ENCODE peak calls at places on chromosomes 16 and 17, in five cellular contexts. L, N, Y, F and M are unnamed samples.

GRCh38 chr16:2966043-2966802 is 2.1 kb downstream of the KREMEN2 start:
- DNase-seq in L (no peak), N (no peak), Y (peak; percentile 37), F (no peak), M (no peak)

GRCh38 chr17:77649717-77650211 is 308.7 kb upstream of the TNRC6C start:
- DNase-seq in L (peak; percentile 39), N (no peak), Y (no peak), F (peak; percentile 27), M (peak; percentile 55)

GRCh38 chr16:87895641-87896141 is 26.4 kb upstream of the SLC7A5 start:
- DNase-seq in L (no peak), N (no peak), Y (no peak), F (peak; percentile 83), M (peak; percentile 98)

GRCh38 chr16:88017006-88017405 is 65.8 kb downstream of the BANP start:
- DNase-seq in L (no peak), N (no peak), Y (no peak), F (no peak), M (no peak)

GRCh38 chr16:83793179-83793578 is 14.6 kb upstream of the HSBP1 start:
- DNase-seq in L (no peak), N (no peak), Y (no peak), F (no peak), M (no peak)

GRCh38 chr16:28555593-28555992 is 1.9 kb downstream of the SGF29 start:
- DNase-seq in L (no peak), N (no peak), Y (no peak), F (no peak), M (no peak)

GRCh38 chr16:28105954-28106353 is 42.4 kb upstream of the GSG1L start:
- DNase-seq in L (no peak), N (no peak), Y (no peak), F (no peak), M (no peak)

GRCh38 chr17:19510903-19511302 is 22.8 kb upstream of the SLC47A1 start:
- DNase-seq in L (no peak), N (no peak), Y (no peak), F (no peak), M (no peak)

GRCh38 chr16:66899945-66900688 is 18.6 kb downstream of the CDH16 start:
- DNase-seq in L (peak; percentile 78), N (peak; percentile 62), Y (no peak), F (no peak), M (no peak)

GRCh38 chr17:42779942-42780815 is at the start of gene WNK4:
- DNase-seq in L (no peak), N (no peak), Y (peak; percentile 66), F (no peak), M (no peak)

GRCh38 chr17:80559688-80560290 is 15.2 kb downstream of the RPTOR start:
- DNase-seq in L (no peak), N (peak; percentile 60), Y (no peak), F (no peak), M (no peak)

GRCh38 chr16:10782628-10783027 is 36.0 kb downstream of the TVP23A start:
- DNase-seq in L (no peak), N (no peak), Y (no peak), F (no peak), M (no peak)

GRCh38 chr17:4945176-4945943 is 3.0 kb downstream of the PFN1 start:
- DNase-seq in L (peak; percentile 95), N (no peak), Y (no peak), F (peak; percentile 62), M (peak; percentile 95)

GRCh38 chr16:78738557-78738956 is 639.1 kb downstream of the WWOX start:
- DNase-seq in L (no peak), N (no peak), Y (no peak), F (no peak), M (no peak)

GRCh38 chr17:74125160-74125559 is 78.3 kb upstream of the RPL38 start:
- DNase-seq in L (no peak), N (no peak), Y (no peak), F (no peak), M (no peak)

GRCh38 chr17:78484300-78485159 is 92.7 kb downstream of the DNAH17 start:
- DNase-seq in L (peak; percentile 20), N (no peak), Y (peak; percentile 81), F (no peak), M (peak; percentile 71)

GRCh38 chr17:386145-386876 is 33.7 kb upstream of the RPH3AL start:
- DNase-seq in L (peak; percentile 78), N (no peak), Y (peak; percentile 86), F (peak; percentile 63), M (peak; percentile 67)

GRCh38 chr16:67547423-67548264 is 14.7 kb upstream of the CTCF start:
- DNase-seq in L (no peak), N (no peak), Y (no peak), F (peak; percentile 95), M (peak; percentile 49)

DNA sequence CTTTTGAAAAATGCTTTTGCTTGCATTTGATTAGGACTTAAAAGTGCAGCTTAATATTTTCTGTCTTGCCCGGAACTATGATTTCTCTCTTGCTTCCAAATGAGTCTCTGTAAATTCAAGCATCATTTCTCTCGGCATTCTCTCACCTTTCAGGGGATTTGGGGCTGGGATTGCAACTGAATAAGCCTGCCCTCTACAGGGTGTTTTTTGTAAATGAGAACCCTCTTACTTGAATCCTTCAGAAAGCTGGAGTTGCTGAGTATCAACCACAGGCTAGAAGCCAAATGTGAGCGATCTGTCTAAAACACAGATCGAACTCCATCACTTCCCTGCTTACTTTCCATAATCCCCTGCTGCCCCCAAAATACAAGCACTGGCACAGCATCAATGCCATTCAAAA is 234.6 kb downstream of the TMEM114 start:
- DNase-seq in L (no peak), N (no peak), Y (no peak), F (no peak), M (no peak)
- TF ChIP-seq CTCF in L (no peak), N (no peak), Y (no peak), F (no peak), M (no peak)

DNA sequence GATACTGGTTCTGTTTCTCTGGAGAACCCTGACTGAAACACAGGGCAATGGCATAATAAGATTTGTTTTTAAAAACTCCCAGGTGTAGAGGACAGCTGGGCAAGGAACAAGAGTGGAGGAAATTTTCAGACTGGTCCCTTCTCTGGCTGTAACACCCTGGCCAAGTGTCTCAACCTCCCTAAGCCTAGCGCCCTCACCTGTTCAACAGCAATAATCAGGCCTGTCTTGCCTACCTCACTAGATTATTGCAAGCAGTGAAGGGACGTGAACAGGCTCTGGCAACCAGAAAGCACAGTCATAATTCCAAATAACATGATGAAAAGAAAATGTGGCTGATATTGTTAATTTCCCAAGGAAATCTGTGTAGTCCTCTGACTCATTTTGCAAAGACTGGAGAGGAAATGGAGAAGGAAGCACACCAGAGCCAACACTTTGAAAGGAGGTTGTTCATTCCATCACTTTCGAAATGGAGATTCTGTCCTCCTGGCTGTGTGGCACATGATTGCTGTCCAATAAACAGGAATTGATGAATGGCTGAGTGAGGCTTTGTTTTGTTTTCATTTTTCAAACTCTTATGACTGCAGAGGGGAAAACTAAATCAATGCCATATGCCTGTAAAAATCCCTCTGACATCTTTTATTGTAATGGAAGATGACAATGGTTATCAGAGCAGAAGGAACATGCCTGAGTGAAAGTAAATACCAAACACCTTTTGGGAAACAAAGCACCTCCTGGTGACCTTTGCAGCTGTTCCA is 87.4 kb upstream of the HLF start:
- DNase-seq in L (no peak), N (no peak), Y (peak; percentile 16), F (no peak), M (no peak)
- TF ChIP-seq CTCF in L (no peak), N (no peak), Y (no peak), F (no peak), M (no peak)

GRCh38 chr17:63842173-63842539 is 329 bp downstream of the SMARCD2 start:
- DNase-seq in L (no peak), N (no peak), Y (peak; percentile 40), F (peak; percentile 48), M (peak; percentile 59)

GRCh38 chr17:63843387-63844292 is 1.2 kb upstream of the SMARCD2 start:
- DNase-seq in L (no peak), N (no peak), Y (no peak), F (peak; percentile 61), M (peak; percentile 49)

GRCh38 chr17:63841350-63842172 is 924 bp downstream of the SMARCD2 start:
- DNase-seq in L (no peak), N (no peak), Y (peak; percentile 25), F (peak; percentile 28), M (peak; percentile 27)

GRCh38 chr17:63844293-63844672 is 1.8 kb upstream of the SMARCD2 start:
- DNase-seq in L (no peak), N (no peak), Y (no peak), F (no peak), M (no peak)

GRCh38 chr17:63842540-63843386 is at the start of gene SMARCD2:
- DNase-seq in L (peak; percentile 95), N (peak; percentile 85), Y (peak; percentile 99), F (peak; percentile 99), M (peak; percentile 99)
- TF ChIP-seq CTCF in L (no peak), N (no peak), Y (no peak), F (no peak), M (no peak)

DNA sequence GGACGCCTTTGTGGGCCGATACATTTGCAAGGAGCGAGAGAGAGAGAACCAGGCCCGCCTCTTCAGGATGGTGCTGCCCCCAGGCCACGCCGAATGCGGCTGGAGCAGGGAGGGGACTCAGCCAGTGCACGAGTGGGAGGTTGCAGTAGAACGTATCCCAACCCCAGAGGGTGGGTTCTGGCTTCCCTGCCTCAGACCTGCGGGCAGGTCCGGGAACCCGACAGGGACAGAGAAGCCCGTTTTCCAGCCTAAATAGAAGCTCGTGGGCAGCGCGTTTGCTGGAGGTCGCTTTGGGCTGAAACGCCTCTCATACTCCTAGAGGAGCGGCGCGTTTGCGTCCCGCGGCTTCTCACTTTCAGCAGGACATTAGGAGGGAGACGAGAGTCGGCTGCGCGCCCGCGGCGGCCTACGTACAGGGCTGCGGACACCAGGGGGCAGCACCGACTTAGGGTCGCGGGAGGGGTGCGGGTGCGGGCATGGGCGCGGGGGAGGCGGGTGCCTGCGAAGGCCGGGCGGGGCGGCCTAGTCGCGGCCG is 11.0 kb downstream of the TBX2 start:
- DNase-seq in L (no peak), N (no peak), Y (peak; percentile 86), F (no peak), M (peak; percentile 81)
- TF ChIP-seq CTCF in L (no peak), N (peak; percentile 56), Y (peak; percentile 65), F (peak; percentile 17), M (peak; percentile 52)